ENCODE peak calls at places on chromosomes 12 and 14, in five cellular contexts. H is fibroblast of the aortic adventitia; R is choroid plexus epithelial cell; A is CD8-positive, alpha-beta T cell; I is body of pancreas. Q is an unnamed sample.

GRCh38 chr12:57837779-57838562 is 8.6 kb downstream of the CTDSP2 start:
- DNase-seq in H (peak; percentile 84), R (peak; percentile 72), A (no peak), I (no peak), Q (peak; percentile 92)

GRCh38 chr12:132836803-132837331 is 8.2 kb upstream of the GOLGA3 start:
- DNase-seq in H (no peak), R (no peak), A (no peak), I (no peak), Q (no peak)

GRCh38 chr12:125245601-125246345 is 180.5 kb downstream of the AACS start:
- DNase-seq in H (no peak), R (no peak), A (no peak), I (no peak), Q (no peak)

GRCh38 chr14:78405071-78405856 is 235.1 kb downstream of the NRXN3 start:
- DNase-seq in H (no peak), R (peak; percentile 17), A (no peak), I (no peak), Q (no peak)

GRCh38 chr12:105071981-105072380 is 12.3 kb downstream of the ALDH1L2 start:
- DNase-seq in H (no peak), R (no peak), A (no peak), I (no peak), Q (no peak)

GRCh38 chr14:31842905-31843304 is 234.2 kb upstream of the ARHGAP5 start:
- DNase-seq in H (peak; percentile 13), R (peak; percentile 41), A (no peak), I (no peak), Q (no peak)

GRCh38 chr12:6914246-6914947 is at the start of gene ENO2:
- DNase-seq in H (peak; percentile 51), R (peak; percentile 55), A (peak; percentile 59), I (peak; percentile 63), Q (peak; percentile 82)

GRCh38 chr14:57390806-57391562 is 598 bp downstream of the NAA30 start:
- DNase-seq in H (peak; percentile 20), R (peak; percentile 31), A (peak; percentile 6), I (peak; percentile 37), Q (peak; percentile 38)

GRCh38 chr12:6946033-6946919 is 2.5 kb downstream of the C12orf57 start:
- DNase-seq in H (no peak), R (no peak), A (no peak), I (peak; percentile 99), Q (peak; percentile 97)

GRCh38 chr12:80622271-80622670 is 85.2 kb upstream of the MYF6 start:
- DNase-seq in H (peak; percentile 8), R (peak; percentile 26), A (no peak), I (no peak), Q (no peak)

GRCh38 chr12:45010051-45010450 is 40.8 kb downstream of the DBX2 start:
- DNase-seq in H (peak; percentile 76), R (no peak), A (no peak), I (no peak), Q (no peak)

GRCh38 chr12:112905451-112906089 is 1.2 kb upstream of the OAS1 start:
- DNase-seq in H (no peak), R (no peak), A (no peak), I (no peak), Q (no peak)

GRCh38 chr14:94542111-94542810 is 19.0 kb upstream of the SERPINA4 start:
- DNase-seq in H (no peak), R (peak; percentile 74), A (no peak), I (no peak), Q (peak; percentile 33)

GRCh38 chr12:88336071-88336768 is 194.1 kb downstream of the TMTC3 start:
- DNase-seq in H (no peak), R (no peak), A (no peak), I (no peak), Q (no peak)

GRCh38 chr12:107580750-107581529 is 104.7 kb upstream of the PWP1 start:
- DNase-seq in H (no peak), R (peak; percentile 23), A (no peak), I (no peak), Q (peak; percentile 85)

GRCh38 chr14:89543420-89543790 is 126.4 kb upstream of the FOXN3 start:
- DNase-seq in H (peak; percentile 23), R (no peak), A (no peak), I (peak; percentile 67), Q (no peak)

GRCh38 chr12:124273630-124274029 is 21.3 kb upstream of the RFLNA start:
- DNase-seq in H (peak; percentile 14), R (peak; percentile 47), A (no peak), I (peak; percentile 25), Q (no peak)

GRCh38 chr14:23324455-23324846 is 3.2 kb downstream of the PABPN1 start:
- DNase-seq in H (no peak), R (no peak), A (no peak), I (no peak), Q (no peak)

DNA sequence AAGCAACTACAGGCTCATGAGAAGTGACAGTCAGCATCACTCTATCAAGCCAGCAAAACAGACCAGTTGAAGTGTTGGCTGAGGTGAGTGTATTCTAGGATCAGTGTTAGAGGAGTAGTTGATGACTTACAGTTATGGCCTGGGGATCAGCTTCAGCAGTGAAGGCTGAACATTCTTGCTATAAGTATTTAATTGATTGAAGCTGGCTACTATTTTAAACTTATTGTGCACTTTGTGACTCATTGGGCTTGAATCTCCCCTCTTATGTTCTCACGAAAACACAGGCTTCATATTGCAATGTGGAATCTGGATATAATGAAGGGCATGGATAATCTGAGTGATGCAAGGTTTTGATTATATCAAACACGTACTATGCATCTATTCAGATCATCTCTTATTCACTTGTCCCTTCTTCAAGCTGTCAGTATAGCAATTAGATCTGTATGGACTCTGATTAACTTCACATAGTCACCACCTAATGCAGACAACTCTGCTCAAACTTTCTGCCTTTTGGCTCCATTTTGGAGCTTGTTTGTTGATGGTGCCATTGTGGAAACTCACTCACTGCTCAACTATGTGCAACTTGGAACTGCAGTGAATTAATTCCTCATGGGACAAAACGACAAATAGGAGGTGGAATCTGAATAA is 309.2 kb downstream of the SLC16A7 start:
- DNase-seq in H (peak; percentile 55), R (no peak), A (no peak), I (no peak), Q (no peak)
- H3K4me3 ChIP-seq in H (no peak overlapping the region), R (no peak overlapping the region), A (no peak overlapping the region), I (no peak overlapping the region), Q (no peak overlapping the region)

GRCh38 chr12:29961231-29961630 is 177.5 kb upstream of the TMTC1 start:
- DNase-seq in H (peak; percentile 4), R (peak; percentile 36), A (no peak), I (no peak), Q (no peak)
- H3K4me3 ChIP-seq in H (no peak overlapping the region), R (no peak overlapping the region), A (no peak overlapping the region), I (no peak overlapping the region), Q (no peak overlapping the region)

DNA sequence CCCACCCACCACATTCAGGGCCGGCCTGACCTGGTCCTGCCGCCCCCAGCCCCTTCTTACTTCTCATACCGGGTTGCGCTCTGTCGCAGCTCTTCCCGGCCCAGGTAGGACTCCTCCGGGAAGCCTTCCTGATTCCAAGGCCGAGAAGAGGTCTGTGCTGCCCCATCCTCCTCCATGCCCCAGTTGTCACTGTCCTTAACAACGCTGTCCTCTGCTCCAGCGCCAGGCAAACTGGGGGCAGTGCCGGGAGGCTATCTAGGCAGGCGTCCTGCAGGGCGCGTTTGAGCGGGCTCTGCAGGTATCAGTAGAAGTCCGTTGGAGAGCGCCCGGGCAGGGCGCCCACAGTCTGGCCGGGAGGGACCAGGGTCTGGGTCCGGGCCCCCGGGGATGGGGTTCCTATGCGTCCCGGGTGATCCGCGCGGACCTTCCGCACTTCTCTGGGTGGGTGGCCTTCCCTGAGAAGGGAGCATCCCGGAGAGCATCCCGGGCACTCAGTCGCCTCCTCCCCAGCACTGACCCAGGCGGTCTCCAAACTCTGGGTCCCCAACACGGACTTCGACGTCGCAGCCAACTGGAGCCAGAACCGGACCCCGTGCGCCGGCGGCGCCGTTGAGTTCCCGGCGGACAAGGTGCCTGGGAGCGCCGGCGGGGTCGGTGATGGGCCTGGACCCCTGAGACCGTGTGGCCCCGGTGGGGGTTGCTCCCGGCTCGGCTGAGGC is 897 bp downstream of the AMN start:
- DNase-seq in H (no peak), R (no peak), A (no peak), I (no peak), Q (peak; percentile 84)
- H3K4me3 ChIP-seq in H (peak overlapping the region; percentile 37), R (peak overlapping the region; percentile 38), A (no peak overlapping the region), I (no peak overlapping the region), Q (peak overlapping the region; percentile 39)

GRCh38 chr14:26870722-26871121 is 272.9 kb upstream of the NOVA1 start:
- DNase-seq in H (no peak), R (no peak), A (no peak), I (no peak), Q (no peak)

GRCh38 chr14:26863736-26864135 is 265.9 kb upstream of the NOVA1 start:
- DNase-seq in H (peak; percentile 48), R (peak; percentile 27), A (no peak), I (no peak), Q (no peak)

GRCh38 chr14:26870096-26870495 is 272.3 kb upstream of the NOVA1 start:
- DNase-seq in H (no peak), R (no peak), A (no peak), I (no peak), Q (no peak)

GRCh38 chr14:26866741-26867140 is 268.9 kb upstream of the NOVA1 start:
- DNase-seq in H (no peak), R (no peak), A (no peak), I (no peak), Q (no peak)

GRCh38 chr14:26867171-26867757 is 269.4 kb upstream of the NOVA1 start:
- DNase-seq in H (peak; percentile 51), R (no peak), A (no peak), I (peak; percentile 71), Q (no peak)
- H3K4me3 ChIP-seq in H (no peak overlapping the region), R (no peak overlapping the region), A (no peak overlapping the region), I (no peak overlapping the region), Q (no peak overlapping the region)

GRCh38 chr14:35826218-35826951 is at the start of gene BRMS1L:
- DNase-seq in H (peak; percentile 99), R (peak; percentile 100), A (peak; percentile 91), I (peak; percentile 99), Q (peak; percentile 99)

GRCh38 chr14:35825968-35826217 is 245 bp upstream of the BRMS1L start:
- DNase-seq in H (no peak), R (no peak), A (no peak), I (no peak), Q (no peak)

GRCh38 chr14:35829449-35829848 is 3.3 kb downstream of the BRMS1L start:
- DNase-seq in H (peak; percentile 54), R (peak; percentile 19), A (no peak), I (no peak), Q (no peak)

GRCh38 chr14:35826952-35827416 is 846 bp downstream of the BRMS1L start:
- DNase-seq in H (peak; percentile 23), R (peak; percentile 38), A (no peak), I (no peak), Q (no peak)

GRCh38 chr14:35827678-35828472 is 1.7 kb downstream of the BRMS1L start:
- DNase-seq in H (no peak), R (no peak), A (no peak), I (no peak), Q (no peak)
- H3K4me3 ChIP-seq in H (peak overlapping the region; percentile 98), R (no peak overlapping the region), A (no peak overlapping the region), I (no peak overlapping the region), Q (no peak overlapping the region)

DNA sequence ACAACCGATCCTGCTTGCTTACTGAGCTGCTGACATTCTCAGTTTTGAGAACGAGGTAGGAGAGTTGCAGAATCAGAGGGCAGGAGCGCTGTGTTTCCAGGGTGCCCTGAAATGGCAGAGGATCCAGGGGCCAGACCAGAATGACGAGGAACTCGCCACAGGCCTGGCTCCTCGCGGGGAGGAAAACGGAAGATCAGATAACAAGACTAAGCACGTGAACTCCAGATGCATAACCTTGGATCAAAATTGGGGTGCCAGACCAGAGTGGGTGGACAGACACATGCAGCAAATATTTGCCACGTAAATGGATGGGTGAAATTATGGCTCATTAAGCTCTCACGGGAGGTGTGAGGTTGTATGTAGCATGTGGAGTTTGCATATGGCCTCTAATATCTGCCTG is 46.5 kb downstream of the ELK3 start:
- DNase-seq in H (no peak), R (peak; percentile 69), A (no peak), I (no peak), Q (no peak)
- H3K4me3 ChIP-seq in H (no peak overlapping the region), R (no peak overlapping the region), A (no peak overlapping the region), I (no peak overlapping the region), Q (no peak overlapping the region)

Q was measured in upper lobe of left lung.